ENCODE peak calls at places on chromosomes 4 and X, in five cellular contexts. B, E, Y, I and Q are unnamed samples.

GRCh38 chr4:128600410-128600809 is 209.1 kb upstream of the JADE1 start:
- DNase-seq in B (no peak), E (no peak), I (no peak), Y (peak), Q (no peak)

GRCh38 chr4:168077726-168078239 is 14.6 kb upstream of the ANXA10 start:
- DNase-seq in E (no peak), Y (no peak), B (no peak), I (no peak), Q (no peak)

GRCh38 chr4:44869222-44869882 is 143.0 kb upstream of the GNPDA2 start:
- DNase-seq in Y (no peak), I (no peak), B (no peak), E (no peak), Q (no peak)

GRCh38 chr4:78671812-78672440 is 104.2 kb upstream of the BMP2K start:
- DNase-seq in E (no peak), I (no peak), B (no peak), Y (peak), Q (no peak)

GRCh38 chr4:34094114-34094513 is 2150.2 kb downstream of the ARAP2 start:
- DNase-seq in B (no peak), Y (no peak), E (no peak), I (no peak), Q (no peak)

GRCh38 chr4:56374956-56375355 is 12.3 kb downstream of the AASDH start:
- DNase-seq in B (no peak), I (no peak), Y (no peak), E (no peak), Q (no peak)

GRCh38 chr4:127145001-127145400 is 487.8 kb upstream of the INTU start:
- DNase-seq in I (no peak), E (no peak), Y (no peak), B (no peak), Q (no peak)

GRCh38 chrX:40094041-40094899 is 3.5 kb downstream of the BCOR start:
- DNase-seq in I (no peak), E (peak), Y (no peak), B (no peak), Q (no peak)

GRCh38 chrX:30979271-30979670 is 90.2 kb upstream of the TAB3 start:
- DNase-seq in I (no peak), E (no peak), B (no peak), Y (peak), Q (no peak)

GRCh38 chr4:56979674-56980073 is 978 bp downstream of the POLR2B start:
- DNase-seq in B (no peak), Y (peak), E (no peak), I (no peak), Q (peak)

GRCh38 chr4:26289421-26289820 is 31.4 kb upstream of the RBPJ start:
- DNase-seq in E (no peak), I (no peak), Y (no peak), B (no peak), Q (no peak)

GRCh38 chr4:27360651-27361347 is 500.2 kb downstream of the STIM2 start:
- DNase-seq in E (no peak), B (no peak), I (peak), Y (no peak), Q (no peak)

GRCh38 chr4:82500830-82501229 is 61.0 kb downstream of the TMEM150C start:
- DNase-seq in E (no peak), I (no peak), B (no peak), Y (no peak), Q (no peak)

GRCh38 chr4:110615366-110616161 is 7.3 kb downstream of the PITX2 start:
- DNase-seq in E (no peak), B (no peak), Y (no peak), I (no peak), Q (no peak)

GRCh38 chr4:150268444-150268843 is 190.2 kb downstream of the DCLK2 start:
- DNase-seq in Y (no peak), B (no peak), I (no peak), E (no peak), Q (no peak)

GRCh38 chr4:134343661-134344060 is 142.1 kb upstream of the PABPC4L start:
- DNase-seq in B (no peak), Y (no peak), I (no peak), E (no peak), Q (no peak)

GRCh38 chr4:52869196-52869595 is 7.1 kb downstream of the RASL11B start:
- DNase-seq in I (no peak), Y (no peak), B (no peak), E (peak), Q (no peak)

GRCh38 chrX:23287191-23287764 is 47.4 kb upstream of the PTCHD1 start:
- DNase-seq in Y (no peak), B (no peak), E (no peak), I (no peak), Q (no peak)

GRCh38 chr4:41213563-41214157 is 682 bp downstream of the APBB2 start:
- DNase-seq in Y (no peak), I (no peak), E (no peak), B (no peak), Q (no peak)

GRCh38 chr4:109164011-109164410 is 138.4 kb downstream of the COL25A1 start:
- DNase-seq in B (no peak), E (no peak), I (no peak), Y (peak), Q (no peak)

GRCh38 chrX:53281321-53281822 is at the start of gene IQSEC2:
- DNase-seq in E (no peak), B (peak), Y (no peak), I (peak), Q (peak)

GRCh38 chrX:21989415-21989814 is 42.7 kb upstream of the PHEX start:
- DNase-seq in Y (no peak), E (no peak), I (no peak), B (no peak), Q (no peak)

GRCh38 chr4:132809298-132810032 is 339.6 kb upstream of the PCDH10 start:
- DNase-seq in E (no peak), I (peak), B (no peak), Y (no peak), Q (no peak)

GRCh38 chr4:175127314-175127713 is 209.2 kb downstream of the ADAM29 start:
- DNase-seq in Y (no peak), B (no peak), I (no peak), E (no peak), Q (no peak)

GRCh38 chr4:106898621-106899230 is 137.4 kb downstream of the DKK2 start:
- DNase-seq in Y (peak), I (no peak), E (peak), B (peak), Q (peak)

GRCh38 chr4:140567722-140568121 is 1.0 kb downstream of the UCP1 start:
- DNase-seq in E (peak), B (no peak), I (no peak), Y (no peak), Q (no peak)

GRCh38 chr4:1418494-1419285 is 12.4 kb upstream of the NKX1-1 start:
- DNase-seq in E (no peak), Y (no peak), I (no peak), B (peak), Q (no peak)

GRCh38 chrX:97556359-97556758 is 672.7 kb downstream of the RPA4 start:
- DNase-seq in Y (no peak), I (no peak), E (no peak), B (no peak), Q (no peak)

GRCh38 chr4:80305466-80305865 is 30.1 kb upstream of the CFAP299 start:
- DNase-seq in Y (no peak), I (no peak), E (no peak), B (no peak), Q (no peak)

GRCh38 chr4:128596115-128596514 is 213.4 kb upstream of the JADE1 start:
- DNase-seq in B (no peak), E (no peak), Y (no peak), I (no peak), Q (no peak)

GRCh38 chrX:46130246-46130645 is 415.0 kb downstream of the ZNF674 start:
- DNase-seq in Y (no peak), E (no peak), B (no peak), I (no peak), Q (no peak)

GRCh38 chr4:2817701-2818350 is 24.9 kb downstream of the SH3BP2 start:
- DNase-seq in E (peak), I (no peak), B (no peak), Y (no peak), Q (no peak)

GRCh38 chrX:10010686-10011085 is 43.5 kb downstream of the CLDN34 start:
- DNase-seq in E (no peak), Y (peak), I (no peak), B (no peak), Q (no peak)

GRCh38 chr4:24595662-24596061 is 11.3 kb upstream of the DHX15 start:
- DNase-seq in Y (peak), I (no peak), B (no peak), E (no peak), Q (no peak)

GRCh38 chr4:146638801-146639351 is at the start of gene POU4F2:
- DNase-seq in I (no peak), Y (no peak), E (peak), B (no peak), Q (no peak)

GRCh38 chr4:24971192-24971591 is 58.4 kb upstream of the CCDC149 start:
- DNase-seq in I (no peak), Y (peak), B (no peak), E (no peak), Q (peak)

GRCh38 chr4:54098375-54098774 is 1.6 kb upstream of the GSX2 start:
- DNase-seq in B (no peak), E (no peak), I (no peak), Y (no peak), Q (no peak)

GRCh38 chrX:41559235-41559634 is 112.1 kb downstream of the NYX start:
- DNase-seq in I (no peak), B (no peak), Y (no peak), E (no peak), Q (peak)

GRCh38 chrX:103626855-103627254 is 1.9 kb upstream of the TCEAL1 start:
- DNase-seq in Y (no peak), I (no peak), B (no peak), E (no peak), Q (no peak)
- TF ChIP-seq GABPA in Y (no peak), I (no peak), B (no peak), E (no peak), Q (no peak)

DNA sequence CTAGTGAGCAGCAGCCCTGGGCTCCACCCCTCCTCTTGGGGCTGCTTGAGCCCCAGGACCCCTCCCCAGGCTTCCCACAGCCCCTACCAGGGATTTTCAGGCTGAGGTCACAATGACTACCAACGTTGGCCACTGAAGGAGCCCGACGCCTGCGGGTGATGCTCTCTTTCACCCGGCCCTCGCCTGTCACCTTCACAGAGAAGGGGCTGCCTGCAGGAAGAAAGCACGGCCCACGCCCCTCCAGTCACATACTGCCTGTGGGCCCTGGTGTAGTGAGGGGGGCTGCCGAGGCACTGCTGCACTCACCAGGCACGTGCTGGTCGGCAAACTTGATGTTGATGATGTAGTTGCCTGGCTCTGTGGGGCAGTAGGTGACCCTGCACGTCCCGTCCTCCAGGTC is 22.0 kb downstream of the FLNA start:
- DNase-seq in Y (no peak), B (no peak), I (no peak), E (no peak), Q (peak)
- TF ChIP-seq POLR2AphosphoS5 in Y (no peak), B (no peak), I (peak), E (no peak), Q (no peak)

GRCh38 chr4:76518241-76518640 is 83.2 kb downstream of the SHROOM3 start:
- DNase-seq in I (no peak), B (no peak), E (no peak), Y (no peak), Q (no peak)
- TF ChIP-seq GABPA in I (no peak), B (no peak), E (no peak), Y (no peak), Q (no peak)

GRCh38 chr4:86848732-86849617 is at the start of gene SLC10A6:
- DNase-seq in E (no peak), B (no peak), I (no peak), Y (no peak), Q (no peak)
- TF ChIP-seq POLR2AphosphoS5 in E (no peak), B (no peak), I (no peak), Y (no peak), Q (no peak)

DNA sequence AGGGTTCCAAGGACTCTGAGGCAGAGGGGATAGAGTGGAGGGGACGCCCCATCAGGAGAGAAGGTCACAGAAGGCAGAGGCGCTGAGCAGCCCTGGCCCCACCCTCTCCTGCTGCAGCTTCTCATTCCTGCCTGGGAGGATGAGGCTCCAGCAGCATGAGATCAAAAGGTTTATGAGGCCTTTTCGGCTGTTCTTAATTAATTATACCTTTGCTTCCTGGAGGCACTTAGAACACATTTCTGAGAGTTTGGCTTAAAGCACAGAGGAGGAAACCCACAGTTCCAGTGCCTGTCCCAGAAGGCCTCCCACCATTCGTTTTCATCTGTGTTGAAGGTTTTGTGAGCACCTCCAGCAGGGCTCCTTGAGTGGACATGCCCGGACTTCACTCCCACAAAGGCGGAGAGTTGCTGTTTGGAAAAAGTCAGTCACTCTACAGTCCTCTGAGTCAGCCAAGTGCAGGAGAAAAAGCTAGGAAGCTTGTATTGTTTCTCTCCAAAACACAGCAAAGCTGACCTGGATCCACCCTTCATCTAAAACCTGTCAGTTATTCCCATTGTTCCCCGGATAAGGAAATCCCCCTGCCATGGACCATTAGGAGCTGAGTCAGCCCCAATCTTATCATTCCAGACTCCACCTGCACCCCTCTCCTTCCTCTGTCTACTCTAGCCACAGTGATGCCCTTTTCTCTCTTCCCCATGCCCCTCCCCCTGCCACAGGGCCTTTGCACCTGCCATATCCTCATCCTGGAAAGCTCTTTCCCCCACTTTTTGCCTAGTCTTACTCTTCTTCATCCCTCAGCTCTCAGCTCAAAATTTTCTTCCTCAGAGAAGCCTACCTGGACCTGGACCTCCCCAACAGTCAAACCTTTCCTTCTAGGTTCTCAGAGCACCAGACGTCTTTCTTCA is 276.8 kb downstream of the FBXW7 start:
- DNase-seq in I (no peak), B (no peak), E (no peak), Y (peak), Q (no peak)
- TF ChIP-seq GABPA in I (no peak), B (no peak), E (no peak), Y (no peak), Q (no peak)

GRCh38 chr4:147830987-147831386 is 99.1 kb downstream of the ARHGAP10 start:
- DNase-seq in B (no peak), Y (no peak), E (no peak), I (no peak), Q (no peak)

GRCh38 chr4:147831452-147832192 is 99.7 kb downstream of the ARHGAP10 start:
- DNase-seq in I (no peak), Y (no peak), E (no peak), B (no peak), Q (peak)

GRCh38 chr4:147830102-147830463 is 98.2 kb downstream of the ARHGAP10 start:
- DNase-seq in B (no peak), I (no peak), Y (no peak), E (no peak), Q (no peak)

GRCh38 chr4:147828361-147828760 is 96.5 kb downstream of the ARHGAP10 start:
- DNase-seq in E (no peak), B (no peak), Y (no peak), I (no peak), Q (no peak)

GRCh38 chr4:147829401-147830101 is 97.7 kb downstream of the ARHGAP10 start:
- DNase-seq in B (no peak), Y (no peak), I (no peak), E (no peak), Q (no peak)
- TF ChIP-seq POLR2AphosphoS5 in B (no peak), Y (no peak), I (no peak), E (no peak), Q (no peak)

DNA sequence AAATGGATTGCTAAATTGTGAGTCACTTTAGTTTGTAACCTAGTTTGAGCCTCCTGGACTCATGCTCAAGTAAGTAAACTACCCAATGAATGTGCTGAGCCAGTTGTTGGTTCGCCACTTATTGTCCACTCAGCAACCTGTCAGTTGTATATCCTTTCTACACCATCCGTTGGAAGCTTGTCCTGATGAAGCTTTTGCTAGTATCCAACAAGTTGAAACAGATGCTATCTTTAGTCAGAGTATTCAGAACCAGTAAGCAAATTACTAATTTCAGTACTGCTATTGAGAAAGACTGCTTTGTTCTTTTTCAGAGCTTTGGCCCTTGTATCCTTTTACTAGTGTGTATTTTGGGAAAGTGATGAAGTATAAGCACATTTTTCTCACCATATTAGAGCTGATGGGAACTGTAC is 4.3 kb upstream of the NAA15 start:
- DNase-seq in Y (peak), E (no peak), B (no peak), I (no peak), Q (no peak)
- TF ChIP-seq GABPA in Y (no peak), E (no peak), B (no peak), I (no peak), Q (no peak)

GRCh38 chr4:7761312-7761711 is 178.3 kb downstream of the AFAP1 start:
- DNase-seq in I (no peak), E (no peak), Y (no peak), B (no peak), Q (no peak)
- TF ChIP-seq POLR2AphosphoS5 in I (no peak), E (no peak), Y (no peak), B (no peak), Q (no peak)

DNA sequence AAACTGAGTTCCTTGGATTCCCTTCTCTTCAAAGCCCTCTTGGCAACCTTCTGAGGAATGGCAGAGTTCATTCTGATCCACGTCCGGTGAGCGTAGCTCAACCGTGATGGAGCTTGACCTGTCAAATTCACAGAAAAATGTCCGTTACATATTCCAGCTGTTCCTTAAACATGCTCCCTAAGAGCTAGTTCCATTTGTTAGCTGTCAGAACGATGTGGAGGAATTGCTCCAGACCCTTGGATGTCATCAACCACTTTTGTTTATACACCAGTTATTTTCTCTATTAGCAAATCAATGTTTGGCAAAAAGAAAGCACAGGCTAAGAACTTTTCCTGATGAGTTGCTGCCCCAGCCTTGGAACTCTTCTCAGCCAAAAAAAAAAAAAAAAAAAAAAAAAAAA is 50.2 kb downstream of the NHS start:
- DNase-seq in Y (no peak), E (no peak), I (no peak), B (no peak), Q (no peak)
- TF ChIP-seq GABPA in Y (no peak), E (no peak), I (no peak), B (no peak), Q (no peak)